ENCODE peak calls at places on chromosomes 12 and 14, in seven cellular contexts. B is fibroblast of lung, M is thyroid gland, Q is gastrocnemius medialis, D is kidney, Y is IMR-90, N is GM23338. F is an unnamed sample. For H3K36me3, the result is how much of the 10 kb centered on the place peaks cover.

GRCh38 chr14:23555882-23556699 is at the start of gene THTPA:
- DNase-seq in B (peak), M (peak), Q (peak), D (peak), Y (peak), N (peak), F (peak)

GRCh38 chr12:31323466-31324115 is 2.4 kb downstream of the SINHCAF start:
- DNase-seq in B (peak), M (no peak), Q (no peak), D (peak), Y (no peak), N (peak), F (no peak)

GRCh38 chr12:101127521-101128219 is 82.4 kb downstream of the SLC5A8 start:
- DNase-seq in B (peak), M (peak), Q (no peak), D (peak), Y (peak), N (no peak), F (no peak)

GRCh38 chr12:67716817-67717216 is 68.3 kb downstream of the DYRK2 start:
- DNase-seq in B (no peak), M (no peak), Q (no peak), D (no peak), Y (peak), N (no peak), F (no peak)

GRCh38 chr14:67562025-67562775 is 29.1 kb downstream of the PLEKHH1 start:
- DNase-seq in B (no peak), M (no peak), Q (no peak), D (no peak), Y (no peak), N (no peak), F (no peak)

GRCh38 chr14:26775765-26776577 is 178.1 kb upstream of the NOVA1 start:
- DNase-seq in B (peak), M (no peak), Q (no peak), D (no peak), Y (peak), N (no peak), F (no peak)

GRCh38 chr12:124381454-124382207 is 86.7 kb downstream of the RFLNA start:
- DNase-seq in B (peak), M (peak), Q (peak), D (peak), Y (peak), N (no peak), F (peak)

GRCh38 chr12:8779281-8779680 is 43.1 kb upstream of the A2ML1 start:
- DNase-seq in B (no peak), M (no peak), Q (no peak), D (no peak), Y (no peak), N (no peak), F (no peak)

GRCh38 chr12:4153343-4153892 is 120.1 kb upstream of the CCND2 start:
- DNase-seq in B (no peak), M (no peak), Q (no peak), D (no peak), Y (no peak), N (no peak), F (no peak)

GRCh38 chr14:89258728-89259273 is 158.2 kb downstream of the FOXN3 start:
- DNase-seq in B (no peak), M (no peak), Q (no peak), D (no peak), Y (no peak), N (no peak), F (no peak)

GRCh38 chr14:35419429-35419841 is 14.9 kb upstream of the NFKBIA start:
- DNase-seq in B (no peak), M (no peak), Q (no peak), D (no peak), Y (no peak), N (no peak), F (no peak)

GRCh38 chr12:130100634-130101033 is 61.6 kb upstream of the FZD10 start:
- DNase-seq in B (no peak), M (no peak), Q (no peak), D (no peak), Y (no peak), N (no peak), F (no peak)

GRCh38 chr14:94180655-94181271 is 6.6 kb downstream of the PPP4R4 start:
- DNase-seq in B (peak), M (no peak), Q (no peak), D (no peak), Y (peak), N (peak), F (no peak)

GRCh38 chr12:103379670-103380069 is 116.1 kb downstream of the C12orf42 start:
- DNase-seq in B (no peak), M (no peak), Q (no peak), D (no peak), Y (no peak), N (no peak), F (no peak)

GRCh38 chr14:53742226-53742607 is 214.4 kb downstream of the BMP4 start:
- DNase-seq in B (no peak), M (no peak), Q (no peak), D (no peak), Y (no peak), N (peak), F (no peak)

GRCh38 chr14:74912801-74913200 is 10.3 kb downstream of the RPS6KL1 start:
- DNase-seq in B (no peak), M (no peak), Q (no peak), D (peak), Y (no peak), N (no peak), F (no peak)

GRCh38 chr12:89815225-89815624 is 106.6 kb upstream of the ATP2B1 start:
- DNase-seq in B (no peak), M (no peak), Q (no peak), D (no peak), Y (no peak), N (no peak), F (no peak)

GRCh38 chr12:62194616-62195015 is 65.6 kb upstream of the USP15 start:
- DNase-seq in B (peak), M (no peak), Q (no peak), D (no peak), Y (no peak), N (no peak), F (no peak)

GRCh38 chr12:93163260-93164036 is 214.3 kb upstream of the NUDT4 start:
- DNase-seq in B (peak), M (no peak), Q (no peak), D (no peak), Y (peak), N (no peak), F (no peak)

GRCh38 chr12:15116073-15116472 is 105.1 kb downstream of the RERG start:
- DNase-seq in B (peak), M (no peak), Q (no peak), D (no peak), Y (no peak), N (no peak), F (no peak)

GRCh38 chr12:49990269-49990668 is 17.5 kb downstream of the AQP6 start:
- DNase-seq in B (peak), M (no peak), Q (no peak), D (no peak), Y (peak), N (no peak), F (no peak)

GRCh38 chr14:94117856-94118255 is 7.3 kb downstream of the IFI27 start:
- DNase-seq in B (no peak), M (no peak), Q (no peak), D (no peak), Y (no peak), N (no peak), F (no peak)

GRCh38 chr14:104142136-104143041 is 4.0 kb downstream of the KIF26A start:
- DNase-seq in B (no peak), M (no peak), Q (no peak), D (peak), Y (no peak), N (no peak), F (peak)

GRCh38 chr12:112096667-112097066 is 11.9 kb downstream of the NAA25 start:
- DNase-seq in B (peak), M (no peak), Q (no peak), D (no peak), Y (peak), N (no peak), F (no peak)

GRCh38 chr14:64634558-64634957 is 69.7 kb upstream of the PLEKHG3 start:
- DNase-seq in B (no peak), M (no peak), Q (no peak), D (no peak), Y (no peak), N (no peak), F (no peak)

GRCh38 chr14:96097752-96098151 is 58.6 kb downstream of the C14orf132 start:
- DNase-seq in B (no peak), M (no peak), Q (no peak), D (no peak), Y (no peak), N (no peak), F (no peak)

GRCh38 chr12:95959107-95959506 is 16.0 kb downstream of the AMDHD1 start:
- DNase-seq in B (peak), M (no peak), Q (no peak), D (no peak), Y (peak), N (peak), F (no peak)

GRCh38 chr14:93311082-93311481 is 21.8 kb downstream of the BTBD7 start:
- DNase-seq in B (no peak), M (no peak), Q (no peak), D (no peak), Y (no peak), N (no peak), F (no peak)

GRCh38 chr12:17383321-17383720 is 706.7 kb downstream of the RERGL start:
- DNase-seq in B (no peak), M (no peak), Q (no peak), D (no peak), Y (no peak), N (no peak), F (no peak)

GRCh38 chr12:93819048-93819491 is 141.9 kb downstream of the CRADD start:
- DNase-seq in B (peak), M (no peak), Q (no peak), D (peak), Y (peak), N (no peak), F (no peak)

GRCh38 chr12:14913381-14913781 is 25.0 kb downstream of the ERP27 start:
- DNase-seq in B (no peak), M (peak), Q (no peak), D (peak), Y (no peak), N (no peak), F (peak)

GRCh38 chr14:50225067-50225973 is 6.1 kb downstream of the SOS2 start:
- DNase-seq in B (peak), M (peak), Q (no peak), D (no peak), Y (peak), N (peak), F (peak)

GRCh38 chr12:59381106-59381505 is 214.7 kb upstream of the SLC16A7 start:
- DNase-seq in B (no peak), M (no peak), Q (no peak), D (no peak), Y (no peak), N (no peak), F (no peak)

GRCh38 chr12:64105026-64105425 is 117.1 kb downstream of the KICS2 start:
- DNase-seq in B (no peak), M (no peak), Q (no peak), D (no peak), Y (no peak), N (no peak), F (no peak)
- H3K27ac ChIP-seq in B (no peak), M (peak), Q (no peak), D (no peak), Y (no peak), N (no peak), F (no peak)

GRCh38 chr12:120134307-120134980 is 17.9 kb upstream of the RAB35 start:
- DNase-seq in B (no peak), M (no peak), Q (no peak), D (peak), Y (no peak), N (no peak), F (no peak)
- H3K36me3 ChIP-seq in B (half or more), M (half or more), Q (half or more), D (half or more), Y (half or more), N (half or more), F (under half)

GRCh38 chr14:38808734-38809455 is 294.1 kb downstream of the SEC23A start:
- DNase-seq in B (no peak), M (no peak), Q (no peak), D (peak), Y (no peak), N (peak), F (no peak)
- TF ChIP-seq CTCF in B (no peak), M (no peak), Q (no peak), D (no peak), Y (no peak), N (peak), F (no peak)

DNA sequence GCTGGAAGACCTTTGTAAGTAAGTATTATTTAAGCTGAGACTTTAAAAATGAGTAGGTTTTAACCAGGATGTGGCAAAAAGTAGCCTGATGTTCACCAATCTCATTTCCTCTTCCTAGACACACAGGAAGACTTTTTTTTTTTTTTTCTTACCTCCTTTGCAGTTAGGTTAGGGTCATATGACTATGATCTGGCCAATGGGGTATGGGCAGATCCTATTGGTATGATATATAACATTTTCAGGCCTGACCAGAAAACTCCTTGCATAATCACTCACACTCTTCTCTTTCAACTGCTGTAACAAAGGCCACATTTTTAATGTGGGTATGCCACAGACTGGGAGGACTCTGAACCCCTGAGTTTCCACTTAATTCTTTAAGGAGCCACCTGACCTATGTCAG is 2.7 kb upstream of the RPS6KA5 start:
- DNase-seq in B (no peak), M (no peak), Q (no peak), D (no peak), Y (no peak), N (no peak), F (no peak)
- H3K27ac ChIP-seq in B (no peak), M (no peak), Q (no peak), D (no peak), Y (no peak), N (no peak), F (no peak)

GRCh38 chr12:110431957-110432587 is 18.1 kb downstream of the ARPC3 start:
- DNase-seq in B (no peak), M (no peak), Q (no peak), D (no peak), Y (no peak), N (no peak), F (no peak)

DNA sequence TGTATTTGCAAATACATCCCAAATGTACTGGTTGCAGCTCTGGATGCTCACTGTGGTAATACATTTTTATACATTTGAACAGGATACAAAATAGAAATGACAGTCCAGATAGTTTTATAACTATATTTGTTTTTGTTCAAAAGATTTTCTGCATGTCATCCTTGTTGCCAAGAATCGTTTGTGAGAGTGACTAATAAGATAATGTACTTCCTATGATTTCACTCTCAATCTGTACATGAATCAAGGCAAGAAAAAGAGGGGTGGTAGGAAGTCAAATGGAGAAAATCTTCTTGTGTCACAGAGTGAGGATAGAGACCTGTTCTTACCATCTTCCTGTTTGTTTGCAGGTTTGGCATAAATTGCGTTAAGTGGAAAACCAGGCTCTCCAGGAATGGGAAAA is 13.9 kb downstream of the ARPC3 start:
- DNase-seq in B (no peak), M (no peak), Q (no peak), D (no peak), Y (peak), N (no peak), F (no peak)
- H3K36me3 ChIP-seq in B (under half), M (under half), Q (half or more), D (under half), Y (under half), N (under half), F (under half)

DNA sequence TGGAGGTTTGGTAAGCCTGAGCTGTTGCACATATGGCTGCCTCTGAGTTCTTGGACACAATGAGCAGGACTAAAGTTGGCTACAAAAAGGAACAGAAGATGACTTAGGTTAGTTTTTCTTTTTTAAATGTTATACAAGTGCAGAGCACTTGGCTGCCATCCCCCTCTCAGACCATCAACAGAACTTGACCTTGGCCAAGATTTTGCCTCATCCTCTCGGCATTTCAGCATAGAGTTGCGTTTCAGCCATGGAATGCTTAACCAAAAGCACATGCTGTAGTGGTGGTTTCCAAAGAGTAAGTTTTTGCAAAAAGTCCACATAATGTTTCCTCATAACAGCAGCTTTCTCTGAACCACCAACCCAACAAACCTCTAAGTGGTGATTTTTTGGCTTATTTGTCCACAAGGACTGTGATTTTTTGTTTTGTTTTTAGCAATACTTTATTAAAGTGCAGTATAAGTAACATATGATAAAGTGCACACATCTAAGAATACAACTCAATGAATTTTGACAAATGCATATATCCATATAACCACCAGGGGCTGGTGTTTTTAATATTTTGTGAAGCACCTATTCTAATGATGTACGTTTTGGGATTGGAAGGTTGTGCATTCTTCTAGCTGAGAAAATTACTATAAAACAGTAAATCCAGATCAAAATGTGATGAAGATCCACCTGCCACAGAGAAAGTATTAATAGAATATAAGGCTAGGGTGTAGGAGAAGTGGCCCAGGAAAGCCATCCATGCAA is 12.1 kb upstream of the GALNT16 start:
- DNase-seq in B (peak), M (no peak), Q (peak), D (no peak), Y (peak), N (no peak), F (peak)
- TF ChIP-seq CTCF in B (peak), M (no peak), Q (no peak), D (no peak), Y (peak), N (no peak), F (no peak)

DNA sequence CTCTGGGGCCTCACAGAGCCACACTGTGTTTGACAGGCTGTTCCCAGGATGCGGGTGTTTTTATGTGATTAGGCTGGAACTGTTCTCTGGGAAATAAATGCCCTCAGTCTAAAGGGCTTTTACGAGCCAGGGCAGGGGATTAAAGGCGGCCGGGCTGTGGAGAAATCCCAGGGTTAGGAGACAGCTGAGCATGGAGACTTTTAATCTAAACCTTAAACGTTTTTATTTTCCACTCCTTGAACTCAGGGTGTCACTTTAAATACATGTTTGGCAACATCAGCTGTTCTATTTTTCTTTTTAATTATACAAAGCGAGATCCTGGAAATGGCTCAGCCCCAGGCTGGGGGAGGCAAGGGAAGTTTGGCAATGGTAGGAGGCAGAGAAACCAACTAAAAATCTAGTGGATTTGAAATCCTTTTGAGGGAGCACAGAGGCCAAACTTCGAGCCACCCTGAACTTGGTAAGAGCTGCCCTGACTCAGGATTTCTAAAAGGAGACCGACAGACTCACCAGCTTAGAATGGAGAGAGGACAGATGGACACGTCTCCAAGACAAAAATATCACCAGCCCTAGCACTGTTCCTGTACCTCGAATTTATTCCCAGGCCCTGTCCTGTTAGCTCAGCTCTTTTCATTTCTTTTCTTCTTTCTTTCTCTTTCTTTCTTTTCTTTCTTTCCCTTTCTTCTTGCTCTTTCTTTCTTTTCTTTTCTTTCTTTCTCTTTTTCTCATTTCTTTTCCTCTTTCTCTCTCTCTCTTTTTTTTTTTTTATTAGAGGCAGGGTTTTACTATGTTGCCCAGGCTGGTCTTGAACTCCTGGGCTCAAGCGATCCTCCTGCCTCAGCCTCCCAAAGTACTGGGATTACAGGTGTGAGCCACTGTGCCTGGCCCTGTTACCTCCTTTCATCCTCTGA is 15.8 kb upstream of the ORAI1 start:
- DNase-seq in B (peak), M (no peak), Q (peak), D (no peak), Y (peak), N (no peak), F (no peak)
- H3K27ac ChIP-seq in B (no peak), M (no peak), Q (peak), D (no peak), Y (peak), N (peak), F (peak)

GRCh38 chr14:73719791-73720190 is 5.6 kb upstream of the PNMA1 start:
- DNase-seq in B (no peak), M (no peak), Q (no peak), D (no peak), Y (peak), N (no peak), F (no peak)
- H3K36me3 ChIP-seq in B (under half), M (under half), Q (half or more), D (under half), Y (half or more), N (under half), F (under half)